ENCODE peak calls at places on chromosomes 7 and 10, in five cellular contexts. One of them, this sample, is unnamed. For H4K20me1, the result is how much of the 10 kb centered on the place peaks cover.

GRCh38 chr10:29435809-29436501 is 147.1 kb downstream of the LYZL1 start:
- DNase-seq in astrocyte: peak
- DNase-seq in mammary epithelial cell: no peak
- DNase-seq in GM23338: no peak
- DNase-seq in GM12878: no peak
- DNase-seq in this sample: no peak

GRCh38 chr7:119908948-119909347 is 364.0 kb upstream of the KCND2 start:
- DNase-seq in GM12878: no peak
- DNase-seq in mammary epithelial cell: no peak
- DNase-seq in astrocyte: no peak
- DNase-seq in GM23338: no peak
- DNase-seq in this sample: no peak

GRCh38 chr10:19811517-19811916 is 4.7 kb upstream of the PLXDC2 start:
- DNase-seq in astrocyte: peak
- DNase-seq in GM12878: no peak
- DNase-seq in mammary epithelial cell: peak
- DNase-seq in GM23338: peak
- DNase-seq in this sample: no peak

GRCh38 chr7:14960686-14961085 is 58.1 kb upstream of the DGKB start:
- DNase-seq in astrocyte: no peak
- DNase-seq in mammary epithelial cell: no peak
- DNase-seq in GM12878: no peak
- DNase-seq in GM23338: no peak
- DNase-seq in this sample: no peak

GRCh38 chr7:116148108-116148507 is 62.2 kb upstream of the TES start:
- DNase-seq in GM23338: no peak
- DNase-seq in mammary epithelial cell: no peak
- DNase-seq in GM12878: no peak
- DNase-seq in astrocyte: no peak
- DNase-seq in this sample: no peak

GRCh38 chr10:49115015-49115795 is at the start of gene VSTM4:
- DNase-seq in astrocyte: peak
- DNase-seq in GM12878: no peak
- DNase-seq in GM23338: peak
- DNase-seq in mammary epithelial cell: no peak
- DNase-seq in this sample: no peak

GRCh38 chr10:133038276-133038823 is 49.4 kb upstream of the ADGRA1 start:
- DNase-seq in mammary epithelial cell: no peak
- DNase-seq in astrocyte: no peak
- DNase-seq in GM12878: no peak
- DNase-seq in GM23338: no peak
- DNase-seq in this sample: no peak

GRCh38 chr10:128398999-128399398 is 272.8 kb upstream of the MKI67 start:
- DNase-seq in GM23338: no peak
- DNase-seq in mammary epithelial cell: no peak
- DNase-seq in astrocyte: no peak
- DNase-seq in GM12878: no peak
- DNase-seq in this sample: no peak

GRCh38 chr7:157467496-157468212 is 130.8 kb downstream of the DNAJB6 start:
- DNase-seq in astrocyte: no peak
- DNase-seq in GM23338: no peak
- DNase-seq in mammary epithelial cell: no peak
- DNase-seq in GM12878: no peak
- DNase-seq in this sample: no peak

GRCh38 chr7:29017666-29018065 is 59.5 kb upstream of the TRIL start:
- DNase-seq in GM12878: no peak
- DNase-seq in astrocyte: peak
- DNase-seq in mammary epithelial cell: no peak
- DNase-seq in GM23338: no peak
- DNase-seq in this sample: no peak

GRCh38 chr7:157477550-157478212 is 140.9 kb downstream of the DNAJB6 start:
- DNase-seq in mammary epithelial cell: no peak
- DNase-seq in GM12878: no peak
- DNase-seq in astrocyte: no peak
- DNase-seq in GM23338: no peak
- DNase-seq in this sample: no peak

GRCh38 chr10:5071411-5072198 is 22.6 kb upstream of the AKR1C3 start:
- DNase-seq in astrocyte: peak
- DNase-seq in GM23338: peak
- DNase-seq in mammary epithelial cell: peak
- DNase-seq in GM12878: no peak
- DNase-seq in this sample: no peak

GRCh38 chr7:51649-52048 is 140.7 kb upstream of the FAM20C start:
- DNase-seq in GM23338: no peak
- DNase-seq in GM12878: no peak
- DNase-seq in mammary epithelial cell: no peak
- DNase-seq in astrocyte: no peak
- DNase-seq in this sample: no peak

GRCh38 chr10:76393875-76394706 is 962.7 kb downstream of the LRMDA start:
- DNase-seq in GM12878: no peak
- DNase-seq in mammary epithelial cell: no peak
- DNase-seq in GM23338: no peak
- DNase-seq in astrocyte: no peak
- DNase-seq in this sample: no peak

GRCh38 chr10:88194041-88194887 is 330.8 kb downstream of the PTEN start:
- DNase-seq in mammary epithelial cell: peak
- DNase-seq in GM23338: no peak
- DNase-seq in GM12878: no peak
- DNase-seq in astrocyte: peak
- DNase-seq in this sample: no peak

GRCh38 chr10:93390691-93391090 is 91.4 kb downstream of the MYOF start:
- DNase-seq in GM12878: no peak
- DNase-seq in GM23338: no peak
- DNase-seq in mammary epithelial cell: no peak
- DNase-seq in astrocyte: peak
- DNase-seq in this sample: no peak

GRCh38 chr10:11631890-11632587 is 20.6 kb upstream of the USP6NL start:
- DNase-seq in GM23338: no peak
- DNase-seq in GM12878: peak
- DNase-seq in mammary epithelial cell: no peak
- DNase-seq in astrocyte: no peak
- DNase-seq in this sample: peak

GRCh38 chr10:117684673-117685211 is 142.2 kb downstream of the EMX2 start:
- DNase-seq in GM12878: no peak
- DNase-seq in astrocyte: no peak
- DNase-seq in GM23338: peak
- DNase-seq in mammary epithelial cell: no peak
- DNase-seq in this sample: no peak

GRCh38 chr10:5406918-5407317 is 2.3 kb upstream of the TUBAL3 start:
- DNase-seq in astrocyte: no peak
- DNase-seq in mammary epithelial cell: no peak
- DNase-seq in GM12878: no peak
- DNase-seq in GM23338: no peak
- DNase-seq in this sample: no peak

GRCh38 chr10:11654659-11655058 is 43.2 kb upstream of the USP6NL start:
- DNase-seq in astrocyte: no peak
- DNase-seq in mammary epithelial cell: no peak
- DNase-seq in GM23338: no peak
- DNase-seq in GM12878: no peak
- DNase-seq in this sample: no peak

GRCh38 chr7:101631224-101631714 is 2.2 kb upstream of the MYL10 start:
- DNase-seq in GM12878: no peak
- DNase-seq in astrocyte: peak
- DNase-seq in GM23338: no peak
- DNase-seq in mammary epithelial cell: peak
- DNase-seq in this sample: no peak

GRCh38 chr10:117547301-117548153 is 5.0 kb downstream of the EMX2 start:
- DNase-seq in GM12878: no peak
- DNase-seq in GM23338: peak
- DNase-seq in astrocyte: no peak
- DNase-seq in mammary epithelial cell: no peak
- DNase-seq in this sample: no peak

GRCh38 chr7:72925546-72926120 is 738 bp downstream of the POM121 start:
- DNase-seq in astrocyte: no peak
- DNase-seq in GM12878: no peak
- DNase-seq in GM23338: no peak
- DNase-seq in mammary epithelial cell: no peak
- DNase-seq in this sample: peak

GRCh38 chr10:21508987-21509334 is 16.5 kb downstream of the SKIDA1 start:
- DNase-seq in mammary epithelial cell: no peak
- DNase-seq in GM12878: no peak
- DNase-seq in astrocyte: no peak
- DNase-seq in GM23338: peak
- DNase-seq in this sample: no peak

GRCh38 chr10:4670737-4671136 is 155.3 kb upstream of the AKR1E2 start:
- DNase-seq in GM12878: no peak
- DNase-seq in astrocyte: peak
- DNase-seq in mammary epithelial cell: peak
- DNase-seq in GM23338: no peak
- DNase-seq in this sample: no peak

GRCh38 chr7:4711093-4711492 is 29.0 kb downstream of the FOXK1 start:
- DNase-seq in GM12878: no peak
- DNase-seq in GM23338: no peak
- DNase-seq in astrocyte: no peak
- DNase-seq in mammary epithelial cell: no peak
- DNase-seq in this sample: no peak

GRCh38 chr7:4706384-4707032 is 24.4 kb downstream of the FOXK1 start:
- DNase-seq in GM12878: no peak
- DNase-seq in astrocyte: peak
- DNase-seq in mammary epithelial cell: no peak
- DNase-seq in GM23338: peak
- DNase-seq in this sample: no peak

GRCh38 chr7:4709187-4709586 is 27.1 kb downstream of the FOXK1 start:
- DNase-seq in astrocyte: no peak
- DNase-seq in GM12878: no peak
- DNase-seq in GM23338: peak
- DNase-seq in mammary epithelial cell: no peak
- DNase-seq in this sample: no peak

GRCh38 chr7:4707134-4707651 is 25.1 kb downstream of the FOXK1 start:
- DNase-seq in mammary epithelial cell: no peak
- DNase-seq in GM12878: no peak
- DNase-seq in GM23338: peak
- DNase-seq in astrocyte: peak
- DNase-seq in this sample: no peak

GRCh38 chr7:4707980-4708411 is 25.9 kb downstream of the FOXK1 start:
- DNase-seq in mammary epithelial cell: no peak
- DNase-seq in astrocyte: no peak
- DNase-seq in GM12878: no peak
- DNase-seq in GM23338: peak
- DNase-seq in this sample: no peak
- H3K4me3 ChIP-seq in mammary epithelial cell: no peak
- H3K4me3 ChIP-seq in astrocyte: no peak
- H3K4me3 ChIP-seq in GM12878: no peak
- H3K4me3 ChIP-seq in GM23338: peak
- H3K4me3 ChIP-seq in this sample: no peak

GRCh38 chr7:47875406-47875805 is 72.9 kb downstream of the PKD1L1 start:
- DNase-seq in GM12878: no peak
- DNase-seq in GM23338: no peak
- DNase-seq in mammary epithelial cell: no peak
- DNase-seq in astrocyte: no peak
- DNase-seq in this sample: no peak
- H4K20me1 ChIP-seq in GM12878: under half
- H4K20me1 ChIP-seq in GM23338: under half
- H4K20me1 ChIP-seq in mammary epithelial cell: under half
- H4K20me1 ChIP-seq in astrocyte: under half
- H4K20me1 ChIP-seq in this sample: under half

DNA sequence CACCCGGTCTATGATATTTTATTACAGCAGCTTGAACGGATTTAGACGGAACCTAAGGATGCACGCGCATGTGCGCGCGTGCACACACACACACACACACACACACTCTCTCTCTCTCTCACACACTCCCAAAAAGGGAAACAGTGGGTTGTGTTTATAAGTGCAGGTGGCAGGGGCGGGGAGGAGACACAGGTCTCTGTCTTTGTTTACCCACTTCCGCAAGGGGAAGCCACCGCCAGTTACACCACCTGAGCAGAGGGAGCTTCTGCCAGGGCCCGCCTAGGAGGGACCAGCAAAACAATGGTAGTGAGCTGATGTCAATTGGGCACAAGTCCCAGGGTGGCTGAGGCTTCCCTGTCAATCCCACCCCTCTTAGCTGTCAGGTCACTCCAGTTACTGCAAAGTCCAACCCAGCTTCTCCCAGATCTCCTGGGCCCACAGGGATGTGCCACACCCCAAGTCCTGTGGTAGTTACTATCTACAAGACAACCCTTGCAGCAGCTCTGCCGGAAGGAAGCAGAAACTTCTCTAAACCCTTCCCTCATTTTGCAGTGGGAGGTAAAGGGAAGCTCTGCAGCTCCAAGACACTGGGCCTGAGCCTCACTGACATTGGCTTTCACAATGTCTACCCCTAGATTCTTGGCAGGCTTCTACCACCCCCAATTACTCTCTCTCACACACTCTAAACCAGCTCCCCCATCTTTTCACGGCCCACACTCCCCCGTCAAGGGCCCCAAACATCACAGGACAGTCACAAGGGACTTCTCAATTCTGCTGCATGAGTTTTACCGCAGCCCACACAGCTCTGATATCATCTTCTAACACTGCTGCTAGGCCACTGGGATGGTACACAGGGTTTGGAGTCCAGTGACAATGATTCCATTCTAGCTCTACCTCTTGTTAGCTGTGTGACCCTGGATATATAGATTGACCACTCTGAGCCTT is 17.6 kb downstream of the ANXA11 start:
- DNase-seq in mammary epithelial cell: no peak
- DNase-seq in astrocyte: no peak
- DNase-seq in GM23338: no peak
- DNase-seq in GM12878: peak
- DNase-seq in this sample: peak
- H3K4me3 ChIP-seq in mammary epithelial cell: no peak
- H3K4me3 ChIP-seq in astrocyte: no peak
- H3K4me3 ChIP-seq in GM23338: no peak
- H3K4me3 ChIP-seq in GM12878: peak
- H3K4me3 ChIP-seq in this sample: peak

GRCh38 chr10:3072641-3073360 is 5.5 kb downstream of the PFKP start:
- DNase-seq in mammary epithelial cell: no peak
- DNase-seq in GM23338: no peak
- DNase-seq in GM12878: no peak
- DNase-seq in astrocyte: no peak
- DNase-seq in this sample: no peak
- H4K20me1 ChIP-seq in mammary epithelial cell: under half
- H4K20me1 ChIP-seq in GM23338: under half
- H4K20me1 ChIP-seq in GM12878: under half
- H4K20me1 ChIP-seq in astrocyte: half or more
- H4K20me1 ChIP-seq in this sample: under half

GRCh38 chr10:60890811-60891210 is 53.2 kb downstream of the RHOBTB1 start:
- DNase-seq in astrocyte: no peak
- DNase-seq in mammary epithelial cell: no peak
- DNase-seq in GM23338: no peak
- DNase-seq in GM12878: no peak
- DNase-seq in this sample: no peak
- H3K4me3 ChIP-seq in astrocyte: no peak
- H3K4me3 ChIP-seq in mammary epithelial cell: no peak
- H3K4me3 ChIP-seq in GM23338: no peak
- H3K4me3 ChIP-seq in GM12878: no peak
- H3K4me3 ChIP-seq in this sample: no peak

DNA sequence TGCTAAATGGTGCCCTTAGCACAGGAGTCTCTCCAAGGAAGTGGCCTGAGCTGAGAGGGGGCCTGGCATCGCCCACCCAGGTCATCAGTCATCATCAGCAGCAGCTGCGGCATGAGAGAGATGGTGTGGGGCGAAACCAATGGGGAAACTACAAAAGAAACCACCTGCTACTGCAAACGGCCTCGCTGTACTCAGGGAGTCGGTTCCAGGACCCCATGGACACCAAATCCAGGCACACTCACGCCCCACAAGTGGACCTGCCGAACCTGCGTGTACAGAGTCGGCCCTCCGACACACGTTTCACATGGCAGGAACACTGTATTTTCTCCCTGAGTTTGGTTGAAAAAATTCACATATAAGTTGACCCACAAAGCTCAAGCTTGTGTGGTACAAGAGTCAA is 37.8 kb downstream of the DIP2C start:
- DNase-seq in astrocyte: no peak
- DNase-seq in GM23338: no peak
- DNase-seq in GM12878: no peak
- DNase-seq in mammary epithelial cell: no peak
- DNase-seq in this sample: no peak
- H4K20me1 ChIP-seq in astrocyte: half or more
- H4K20me1 ChIP-seq in GM23338: under half
- H4K20me1 ChIP-seq in GM12878: under half
- H4K20me1 ChIP-seq in mammary epithelial cell: under half
- H4K20me1 ChIP-seq in this sample: under half

This sample was measured in OCI-LY7.